ENCODE peak calls at places on chromosomes 12 and 14, in nine cellular contexts. B, Q, E, W, D, S, Y, U and M are unnamed samples.

GRCh38 chr12:1197264-1198018 is 206.4 kb downstream of the ERC1 start:
- DNase-seq in B (no peak), S (no peak), E (no peak), Y (no peak), D (no peak), U (no peak), Q (no peak), W (no peak), M (peak)

GRCh38 chr12:88643685-88644084 is 63.4 kb upstream of the KITLG start:
- DNase-seq in Y (no peak), U (no peak), E (no peak), S (no peak), W (no peak), B (no peak), Q (no peak), D (no peak), M (no peak)

GRCh38 chr12:6376079-6376941 is 947 bp upstream of the SCNN1A start:
- DNase-seq in Q (no peak), W (no peak), Y (no peak), D (no peak), S (peak), U (no peak), E (no peak), B (peak), M (peak)

GRCh38 chr12:3896851-3897351 is 23.7 kb upstream of the PARP11 start:
- DNase-seq in E (no peak), D (no peak), Q (peak), W (no peak), S (peak), Y (no peak), U (no peak), B (no peak), M (no peak)

GRCh38 chr14:26905219-26905618 is 307.4 kb upstream of the NOVA1 start:
- DNase-seq in Q (no peak), W (no peak), E (no peak), D (no peak), Y (no peak), U (no peak), S (no peak), B (no peak), M (no peak)

GRCh38 chr14:75578786-75579781 is 664 bp downstream of the FLVCR2 start:
- DNase-seq in U (peak), Q (no peak), W (no peak), D (no peak), B (peak), E (no peak), Y (no peak), S (peak), M (no peak)

GRCh38 chr12:6295187-6295811 is 15.2 kb upstream of the PLEKHG6 start:
- DNase-seq in D (no peak), U (no peak), W (no peak), E (no peak), S (peak), B (peak), Q (no peak), Y (no peak), M (peak)

GRCh38 chr14:69077841-69078240 is 75.1 kb downstream of the DCAF5 start:
- DNase-seq in U (no peak), B (no peak), S (peak), W (no peak), Q (no peak), D (no peak), E (no peak), Y (peak), M (peak)

GRCh38 chr12:78977463-78977862 is 112.9 kb downstream of the SYT1 start:
- DNase-seq in Y (no peak), Q (no peak), S (no peak), W (no peak), U (no peak), B (no peak), E (no peak), D (no peak), M (no peak)

GRCh38 chr12:117606945-117607344 is 245.5 kb upstream of the NOS1 start:
- DNase-seq in B (no peak), E (no peak), Y (no peak), D (no peak), W (no peak), U (no peak), S (no peak), Q (no peak), M (no peak)

GRCh38 chr12:116346222-116346621 is 68.7 kb upstream of the MED13L start:
- DNase-seq in D (no peak), E (no peak), S (no peak), Q (no peak), B (no peak), U (peak), W (no peak), Y (no peak), M (peak)

DNA sequence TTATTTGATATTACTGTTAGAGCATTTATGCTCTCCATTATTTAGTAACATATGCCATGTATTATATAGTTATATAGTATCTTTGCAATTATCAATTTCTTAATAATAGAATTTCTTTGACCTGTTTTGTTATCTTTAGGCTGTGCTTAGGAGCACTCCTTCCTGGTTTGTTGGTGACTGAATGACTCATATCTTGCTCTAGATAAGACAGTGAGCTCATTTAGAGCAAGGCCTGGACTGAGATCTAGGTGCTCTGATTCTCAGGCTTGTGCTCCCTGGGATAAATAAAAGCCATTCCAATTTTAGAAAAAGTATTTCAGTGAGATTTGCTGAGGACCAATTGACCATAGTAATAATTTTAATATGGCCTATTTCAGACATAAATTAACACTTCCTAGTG is 951.2 kb downstream of the FLRT2 start:
- DNase-seq in S (peak), B (no peak), Y (no peak), U (no peak), W (no peak), E (no peak), Q (no peak), D (no peak), M (no peak)
- TF ChIP-seq CTCF in S (no peak), B (no peak), Y (no peak), U (no peak), W (no peak), E (no peak), Q (no peak), D (no peak), M (no peak)

DNA sequence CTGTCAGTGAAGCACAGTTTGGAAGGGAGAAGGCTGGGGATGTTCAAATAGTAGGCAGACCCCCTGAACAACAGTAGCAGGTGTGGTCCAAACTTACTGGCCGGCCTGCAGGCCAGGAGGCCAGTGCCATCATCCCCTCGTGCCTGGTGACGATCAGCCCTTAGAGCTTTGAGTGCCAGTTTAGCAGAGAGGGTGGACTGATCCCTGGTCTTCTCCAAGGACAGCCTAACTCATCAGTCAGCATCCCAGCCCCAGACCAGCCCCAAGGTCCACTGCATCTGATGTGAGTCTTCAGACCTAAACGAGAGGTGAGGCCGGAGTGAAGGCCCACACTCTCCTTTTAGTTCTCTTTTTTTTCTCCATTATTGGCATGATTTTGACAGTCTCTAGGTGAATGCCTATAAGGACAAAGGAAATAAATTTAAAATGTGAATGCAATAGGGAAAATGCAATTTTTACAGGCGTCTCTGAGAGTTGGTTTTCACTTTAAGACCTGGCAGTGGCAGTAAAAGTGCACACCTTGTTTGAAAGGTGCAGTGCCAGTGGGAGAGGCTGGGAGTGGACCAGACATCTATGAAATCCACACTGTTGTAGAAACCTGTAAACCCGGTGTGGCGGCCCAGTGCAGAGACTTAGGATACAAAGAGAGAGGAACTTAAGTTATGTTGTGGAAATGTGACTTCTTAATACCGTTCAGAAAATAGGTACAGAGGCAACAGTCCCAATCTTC is 311.2 kb downstream of the CACNA1C start:
- DNase-seq in Q (no peak), W (no peak), U (no peak), Y (no peak), D (no peak), S (no peak), E (no peak), B (peak), M (no peak)
- TF ChIP-seq CTCF in Q (no peak), W (no peak), U (no peak), Y (no peak), D (no peak), S (no peak), E (no peak), B (no peak), M (no peak)

DNA sequence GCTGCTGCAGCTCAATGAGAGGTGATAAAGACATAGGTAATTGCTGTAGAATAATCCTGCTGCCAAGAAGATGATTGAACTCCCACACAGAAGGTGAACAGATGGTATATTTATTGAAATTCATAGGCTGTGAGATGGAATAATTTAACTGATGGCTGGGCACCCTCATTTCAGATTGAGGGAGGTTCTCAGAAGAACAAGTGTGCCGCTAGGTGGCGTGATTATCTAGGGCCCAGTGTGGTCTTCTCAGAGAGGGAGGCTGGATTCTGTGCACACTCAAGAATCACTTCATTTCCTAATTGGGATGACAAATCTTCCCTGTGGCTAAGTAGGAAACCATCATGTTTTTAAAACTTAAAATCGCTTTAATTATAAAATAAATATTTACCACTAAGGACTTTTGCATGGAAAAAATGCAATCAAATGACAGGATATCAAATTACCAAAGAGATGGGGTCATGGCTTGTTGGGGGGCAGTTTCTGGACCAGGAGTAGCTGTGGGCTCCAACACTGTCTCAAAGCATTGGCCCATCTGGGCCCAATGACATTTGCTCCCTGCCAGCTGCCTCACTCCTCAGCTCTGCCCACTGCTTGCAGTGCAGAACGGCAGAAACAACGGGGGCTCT is 132.3 kb downstream of the SNAPC1 start:
- DNase-seq in S (peak), W (peak), B (peak), Q (peak), E (peak), D (peak), Y (peak), U (peak), M (peak)
- TF ChIP-seq CTCF in S (peak), W (peak), B (peak), Q (peak), E (peak), D (peak), Y (peak), U (no peak), M (peak)

GRCh38 chr14:32225378-32225920 is 22.4 kb upstream of the RNU6-8 start:
- DNase-seq in Q (no peak), E (no peak), U (no peak), B (no peak), S (no peak), Y (no peak), D (no peak), W (no peak), M (no peak)

GRCh38 chr14:32230181-32230580 is 27.1 kb upstream of the RNU6-8 start:
- DNase-seq in Y (no peak), D (no peak), B (no peak), E (no peak), W (no peak), U (no peak), Q (no peak), S (no peak), M (peak)

GRCh38 chr14:32226051-32226450 is 23.0 kb upstream of the RNU6-8 start:
- DNase-seq in Q (no peak), D (no peak), E (no peak), S (no peak), Y (no peak), U (no peak), W (no peak), B (no peak), M (peak)

GRCh38 chr14:32230695-32231280 is 27.7 kb upstream of the RNU6-8 start:
- DNase-seq in B (no peak), Y (peak), W (no peak), S (no peak), U (no peak), E (no peak), Q (no peak), D (no peak), M (peak)

DNA sequence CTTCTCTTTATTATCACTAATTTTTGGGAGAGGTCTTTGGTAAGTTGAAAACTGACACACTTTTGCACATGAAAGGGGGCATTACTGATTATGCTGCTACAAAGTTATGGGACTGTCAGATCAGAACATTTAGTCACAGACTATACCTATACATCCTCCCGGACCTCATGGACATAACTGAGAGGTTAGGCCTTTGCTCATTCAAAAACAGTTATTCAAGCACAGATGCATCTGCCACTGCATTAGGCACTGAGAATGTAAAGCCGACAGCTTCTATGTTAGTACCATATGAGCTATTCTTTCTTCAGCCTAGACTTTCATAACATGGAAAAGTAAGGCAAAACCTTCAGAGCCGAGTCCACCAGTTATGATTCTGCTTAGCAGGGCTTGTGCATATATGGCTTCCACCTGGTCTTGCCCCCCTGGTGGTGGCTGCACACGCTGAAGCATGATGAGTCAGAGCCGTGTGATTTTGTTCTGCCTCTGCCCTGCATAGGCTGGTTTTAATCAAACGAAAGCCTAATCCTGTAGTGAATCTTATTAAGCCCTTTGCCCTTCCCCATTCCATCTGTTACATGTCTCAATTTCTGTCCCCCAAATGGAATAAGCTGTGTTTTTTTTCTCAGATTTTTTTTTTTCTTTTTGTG is 21.8 kb upstream of the RNU6-8 start:
- DNase-seq in D (no peak), W (peak), E (peak), Q (peak), S (peak), Y (no peak), B (no peak), U (no peak), M (peak)
- TF ChIP-seq CTCF in D (peak), W (no peak), E (peak), Q (peak), S (peak), Y (peak), B (no peak), U (no peak), M (peak)

GRCh38 chr12:53224268-53224896 is 7.6 kb downstream of the RARG start:
- DNase-seq in U (no peak), Q (no peak), W (no peak), S (peak), B (peak), D (no peak), E (no peak), Y (no peak), M (no peak)
- TF ChIP-seq CTCF in U (no peak), Q (peak), W (no peak), S (no peak), B (no peak), D (peak), E (peak), Y (peak), M (peak)